ENCODE peak calls at places on chromosomes 2 and 18, in seven cellular contexts. L is K562, O is SK-N-SH, R is HepG2, J is GM12878, H is H1, G is HCT116. C is an unnamed sample.

GRCh38 chr18:26741041-26741440 is 124.5 kb downstream of the AQP4 start:
- DNase-seq in H (no peak), O (no peak), J (no peak), G (no peak), L (no peak), R (no peak), C (no peak)

GRCh38 chr2:158484892-158485556 is 28.3 kb downstream of the PKP4 start:
- DNase-seq in H (no peak), G (no peak), L (no peak), R (no peak), J (no peak), O (no peak), C (no peak)

GRCh38 chr18:13539050-13539449 is 187.3 kb downstream of the FAM210A start:
- DNase-seq in H (no peak), O (no peak), J (no peak), G (no peak), R (no peak), L (no peak), C (no peak)

GRCh38 chr18:4077204-4077603 is 377.9 kb downstream of the DLGAP1 start:
- DNase-seq in R (no peak), L (no peak), O (no peak), G (no peak), J (no peak), H (no peak), C (no peak)

GRCh38 chr2:29811378-29811777 is 110.0 kb downstream of the ALK start:
- DNase-seq in R (no peak), J (no peak), H (no peak), L (no peak), G (no peak), O (no peak), C (no peak)

GRCh38 chr18:42184685-42185477 is 229.8 kb downstream of the PIK3C3 start:
- DNase-seq in G (no peak), L (no peak), O (no peak), J (no peak), R (no peak), H (no peak), C (no peak)

GRCh38 chr2:174634130-174635014 is 36.8 kb upstream of the WIPF1 start:
- DNase-seq in R (no peak), L (peak), G (no peak), O (no peak), H (no peak), J (peak), C (no peak)

GRCh38 chr2:172038604-172039003 is 38.9 kb downstream of the METAP1D start:
- DNase-seq in H (no peak), L (no peak), J (no peak), G (no peak), O (no peak), R (no peak), C (peak)

GRCh38 chr2:208698114-208698513 is 291.5 kb downstream of the PTH2R start:
- DNase-seq in O (no peak), H (no peak), G (no peak), J (no peak), L (no peak), R (no peak), C (no peak)

GRCh38 chr2:208006833-208007232 is 18.5 kb downstream of the PLEKHM3 start:
- DNase-seq in H (no peak), L (no peak), G (no peak), O (no peak), J (no peak), R (no peak), C (no peak)

GRCh38 chr2:105618351-105618659 is 126.4 kb upstream of the NCK2 start:
- DNase-seq in G (no peak), J (no peak), O (no peak), L (no peak), R (no peak), H (no peak), C (no peak)

GRCh38 chr2:86487062-86487461 is 45.9 kb downstream of the KDM3A start:
- DNase-seq in O (no peak), L (no peak), G (no peak), H (no peak), J (no peak), R (no peak), C (no peak)

GRCh38 chr2:10452956-10453885 is 5.1 kb upstream of the ODC1 start:
- DNase-seq in G (no peak), J (no peak), R (no peak), O (peak), L (no peak), H (no peak), C (no peak)

GRCh38 chr2:10518470-10519060 is 70.4 kb upstream of the ODC1 start:
- DNase-seq in H (no peak), O (no peak), G (no peak), R (no peak), J (no peak), L (no peak), C (no peak)

GRCh38 chr2:70962211-70962884 is 16.1 kb upstream of the ANKRD53 start:
- DNase-seq in H (no peak), G (no peak), L (no peak), J (no peak), O (peak), R (no peak), C (no peak)

GRCh38 chr18:59268722-59269562 is 4.3 kb downstream of the RAX start:
- DNase-seq in O (peak), R (peak), J (no peak), G (no peak), L (peak), H (no peak), C (no peak)

GRCh38 chr2:227615181-227615580 is 541 bp upstream of the SCYGR3 start:
- DNase-seq in G (no peak), L (no peak), R (peak), J (no peak), H (no peak), O (no peak), C (no peak)

GRCh38 chr2:239934571-239935171 is 90.5 kb downstream of the NDUFA10 start:
- DNase-seq in J (no peak), H (peak), G (peak), R (peak), L (peak), O (peak), C (peak)

GRCh38 chr2:37389984-37390765 is 45.7 kb downstream of the QPCT start:
- DNase-seq in H (peak), R (peak), L (peak), O (no peak), G (peak), J (peak), C (peak)

DNA sequence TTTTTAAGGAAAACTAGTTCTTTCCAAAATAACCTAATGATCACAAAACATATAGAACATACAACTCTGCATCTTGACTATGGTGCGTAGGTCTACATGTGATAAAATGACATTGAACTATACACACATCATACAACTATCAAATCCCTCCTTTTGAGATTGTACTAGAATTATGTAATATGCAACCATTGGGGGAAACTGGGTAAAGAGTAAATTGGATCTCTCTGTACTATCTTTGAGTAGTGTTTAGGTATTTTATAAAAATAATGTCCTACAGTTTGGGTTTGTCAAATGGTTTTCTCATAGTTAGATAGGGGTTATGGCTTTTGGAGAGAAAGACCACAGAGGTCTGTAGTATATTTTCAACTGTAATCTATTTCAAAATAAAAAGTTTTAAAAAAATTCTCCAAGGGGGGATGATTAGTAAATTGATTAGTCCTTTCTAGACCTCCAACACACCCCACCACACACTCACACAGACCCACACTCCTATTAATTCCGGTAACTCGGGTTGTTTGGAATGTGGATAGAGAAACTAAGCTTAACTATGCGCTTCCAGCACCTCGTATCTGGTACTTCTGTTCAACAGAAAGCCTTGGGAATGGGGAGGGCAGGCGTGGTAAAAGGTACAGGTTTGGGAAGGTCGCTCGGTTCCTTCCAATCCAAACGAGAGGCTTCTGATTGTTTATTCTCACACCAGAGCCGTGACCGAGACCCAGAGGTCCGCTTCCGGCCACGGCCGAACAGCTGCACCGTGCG is 668 bp upstream of the BIRC6 start:
- DNase-seq in R (no peak), O (no peak), L (no peak), J (no peak), G (no peak), H (no peak), C (no peak)
- TF ChIP-seq JUND in R (no peak), O (no peak), L (no peak), J (no peak), G (no peak), H (no peak), C (no peak)

GRCh38 chr2:148932536-148932935 is 57.5 kb downstream of the KIF5C start:
- DNase-seq in R (no peak), J (no peak), H (no peak), O (no peak), L (no peak), G (no peak), C (no peak)

GRCh38 chr2:148928395-148928794 is 53.4 kb downstream of the KIF5C start:
- DNase-seq in R (no peak), L (no peak), J (no peak), G (no peak), H (no peak), O (no peak), C (no peak)

GRCh38 chr2:148927010-148927409 is 52.0 kb downstream of the KIF5C start:
- DNase-seq in J (no peak), O (no peak), H (no peak), G (peak), R (no peak), L (peak), C (no peak)

GRCh38 chr2:148933456-148933855 is 58.4 kb downstream of the KIF5C start:
- DNase-seq in O (no peak), R (no peak), H (no peak), J (no peak), G (no peak), L (no peak), C (no peak)

GRCh38 chr2:148930046-148930775 is 55.2 kb downstream of the KIF5C start:
- DNase-seq in G (no peak), O (no peak), H (no peak), R (no peak), J (no peak), L (no peak), C (no peak)
- TF ChIP-seq JUND in G (no peak), O (no peak), H (no peak), R (no peak), J (no peak), L (no peak), C (no peak)

GRCh38 chr2:151334082-151334815 is 23.1 kb upstream of the TNFAIP6 start:
- DNase-seq in R (peak), G (no peak), H (no peak), J (no peak), O (peak), L (no peak), C (no peak)
- TF ChIP-seq JUND in R (no peak), G (no peak), H (no peak), J (no peak), O (peak), L (no peak), C (no peak)

DNA sequence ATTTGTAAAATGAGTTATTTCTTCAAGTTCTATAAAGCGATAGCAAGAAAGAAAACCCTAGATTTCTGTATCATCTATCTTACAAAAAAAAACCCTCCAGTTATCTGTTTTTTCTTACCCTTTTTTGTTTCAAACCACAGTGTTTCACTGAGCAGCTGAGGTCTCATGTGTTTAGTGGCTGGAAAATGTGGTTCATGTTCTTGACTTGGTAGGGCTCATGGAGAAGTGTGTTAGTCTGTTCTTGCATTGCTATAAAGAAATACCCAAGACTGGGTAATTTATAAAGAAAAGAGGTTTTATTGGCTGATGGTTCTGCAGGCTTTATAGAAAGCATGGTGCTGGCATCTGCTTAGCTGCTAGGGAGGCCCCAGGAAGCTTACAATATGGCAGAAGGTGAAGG is 147.3 kb upstream of the NABP1 start:
- DNase-seq in O (no peak), R (no peak), H (no peak), G (no peak), J (no peak), L (no peak), C (no peak)
- TF ChIP-seq JUND in O (no peak), R (no peak), H (no peak), G (no peak), J (no peak), L (no peak), C (no peak)

GRCh38 chr18:46148810-46149209 is 44.6 kb downstream of the HAUS1 start:
- DNase-seq in G (no peak), J (no peak), O (peak), H (peak), L (peak), R (peak), C (peak)
- TF ChIP-seq JUND in G (no peak), J (no peak), O (no peak), H (no peak), L (no peak), R (no peak), C (no peak)

GRCh38 chr2:53511549-53511948 is 256.1 kb upstream of the CHAC2 start:
- DNase-seq in G (no peak), H (no peak), L (no peak), O (no peak), R (no peak), J (no peak), C (no peak)
- TF ChIP-seq JUND in G (no peak), H (no peak), L (no peak), O (no peak), R (no peak), J (no peak), C (no peak)

DNA sequence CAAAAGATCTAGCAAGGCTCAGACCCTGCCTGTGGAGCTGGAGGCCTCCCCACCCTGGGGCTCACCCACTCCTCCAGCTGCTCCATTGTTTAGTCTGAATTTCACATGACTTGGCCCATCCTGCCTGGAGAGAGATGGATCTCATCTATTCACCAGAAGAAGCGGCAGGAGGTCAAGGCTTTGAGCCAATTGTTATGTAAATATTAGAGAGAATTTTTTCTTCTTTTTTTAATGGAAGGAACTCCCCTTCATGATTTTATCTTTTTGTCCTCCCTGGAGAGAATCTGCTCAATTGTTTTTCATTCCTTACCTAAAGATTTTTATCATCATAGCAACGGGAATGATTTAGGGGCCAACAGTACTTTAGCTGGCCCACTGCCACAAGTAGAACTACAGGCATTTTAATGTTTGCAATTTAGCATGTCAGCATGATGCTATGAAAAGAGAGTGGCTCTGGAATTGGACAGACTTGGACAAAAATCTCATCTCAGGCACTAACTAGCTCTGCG is 44.2 kb downstream of the GYPC start:
- DNase-seq in R (no peak), L (no peak), O (no peak), H (no peak), J (no peak), G (no peak), C (no peak)
- TF ChIP-seq JUND in R (no peak), L (no peak), O (no peak), H (no peak), J (no peak), G (no peak), C (no peak)

GRCh38 chr2:219605607-219605954 is 7.9 kb downstream of the STK11IP start:
- DNase-seq in J (no peak), O (no peak), G (no peak), H (no peak), R (no peak), L (no peak), C (no peak)
- TF ChIP-seq JUND in J (no peak), O (no peak), G (no peak), H (no peak), R (no peak), L (no peak), C (no peak)

DNA sequence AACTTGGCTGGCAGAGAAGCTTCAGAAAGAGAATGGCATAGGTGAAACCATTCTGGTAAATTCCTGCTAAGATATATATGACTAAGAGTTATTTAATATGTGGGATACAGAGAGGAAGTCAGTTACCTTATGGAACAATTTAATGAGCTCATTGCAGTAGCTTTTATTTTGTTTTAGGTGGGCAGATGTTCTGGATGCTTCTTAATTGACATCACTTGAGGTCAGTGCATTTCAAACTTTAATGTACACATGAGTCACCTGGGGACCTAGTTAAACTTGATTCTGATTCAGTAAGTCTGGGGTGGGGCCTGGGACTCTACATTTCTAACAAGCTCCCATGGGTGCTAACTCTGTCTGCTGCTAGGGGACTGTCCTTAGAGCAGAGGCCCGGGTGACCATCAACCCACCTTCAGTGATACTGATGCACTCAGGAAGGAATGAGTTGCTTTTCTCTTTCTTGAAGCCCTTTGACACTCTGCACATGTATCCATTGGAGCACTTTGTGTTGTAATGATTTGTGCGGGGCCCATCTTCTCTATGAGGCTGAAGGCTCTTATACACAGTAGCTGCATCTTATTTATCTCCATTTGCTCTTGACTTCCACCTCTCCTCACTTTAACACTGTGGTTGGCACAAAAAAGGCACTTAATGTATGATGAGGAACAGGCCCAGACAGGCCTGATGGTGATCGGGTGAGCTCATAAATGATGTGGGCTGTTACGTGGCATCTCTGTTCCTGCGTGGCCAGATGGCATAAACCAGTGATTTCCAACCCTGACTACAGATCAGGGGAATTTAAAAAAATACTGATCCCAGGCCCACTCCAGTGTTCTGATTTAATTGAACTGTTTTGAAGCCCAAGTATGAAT is 47.8 kb downstream of the LIPG start:
- DNase-seq in R (no peak), H (no peak), G (peak), J (no peak), L (no peak), O (no peak), C (no peak)
- TF ChIP-seq JUND in R (no peak), H (no peak), G (peak), J (no peak), L (no peak), O (no peak), C (no peak)